ENCODE peak calls at places on chromosomes 7 and 10, in four cellular contexts. One of them, this sample, is unnamed.

GRCh38 chr7:4683884-4684565 is 1.9 kb downstream of the FOXK1 start:
- DNase-seq in Peyer's patch: peak; percentile 73
- DNase-seq in IMR-90: peak; percentile 87
- DNase-seq in CD8-positive, alpha-beta memory T cell: peak; percentile 24
- DNase-seq in this sample: no peak

GRCh38 chr10:42304341-42304740 is 334.0 kb downstream of the ZNF33B start:
- DNase-seq in Peyer's patch: no peak
- DNase-seq in IMR-90: peak; percentile 61
- DNase-seq in CD8-positive, alpha-beta memory T cell: no peak
- DNase-seq in this sample: no peak

GRCh38 chr10:81018898-81019890 is 481.5 kb downstream of the SH2D4B start:
- DNase-seq in Peyer's patch: no peak
- DNase-seq in IMR-90: peak; percentile 19
- DNase-seq in CD8-positive, alpha-beta memory T cell: no peak
- DNase-seq in this sample: no peak

GRCh38 chr7:26457702-26458327 is 166.2 kb downstream of the SNX10 start:
- DNase-seq in Peyer's patch: no peak
- DNase-seq in IMR-90: no peak
- DNase-seq in CD8-positive, alpha-beta memory T cell: no peak
- DNase-seq in this sample: no peak

GRCh38 chr7:34425631-34426384 is 232.2 kb upstream of the NPSR1 start:
- DNase-seq in Peyer's patch: no peak
- DNase-seq in IMR-90: no peak
- DNase-seq in CD8-positive, alpha-beta memory T cell: no peak
- DNase-seq in this sample: no peak

GRCh38 chr7:86848226-86848625 is 204.5 kb downstream of the GRM3 start:
- DNase-seq in Peyer's patch: no peak
- DNase-seq in IMR-90: no peak
- DNase-seq in CD8-positive, alpha-beta memory T cell: no peak
- DNase-seq in this sample: no peak

GRCh38 chr7:151796091-151796870 is 80.6 kb downstream of the PRKAG2 start:
- DNase-seq in Peyer's patch: peak; percentile 83
- DNase-seq in IMR-90: peak; percentile 15
- DNase-seq in CD8-positive, alpha-beta memory T cell: no peak
- DNase-seq in this sample: no peak

GRCh38 chr7:39133088-39133487 is 155.4 kb downstream of the POU6F2 start:
- DNase-seq in Peyer's patch: no peak
- DNase-seq in IMR-90: no peak
- DNase-seq in CD8-positive, alpha-beta memory T cell: no peak
- DNase-seq in this sample: no peak

GRCh38 chr10:67722113-67722512 is 26.1 kb upstream of the CTNNA3 start:
- DNase-seq in Peyer's patch: no peak
- DNase-seq in IMR-90: no peak
- DNase-seq in CD8-positive, alpha-beta memory T cell: no peak
- DNase-seq in this sample: no peak

GRCh38 chr7:38975944-38976392 is 1.7 kb upstream of the POU6F2 start:
- DNase-seq in Peyer's patch: no peak
- DNase-seq in IMR-90: no peak
- DNase-seq in CD8-positive, alpha-beta memory T cell: no peak
- DNase-seq in this sample: no peak

GRCh38 chr7:26100940-26101339 is 51.1 kb upstream of the NFE2L3 start:
- DNase-seq in Peyer's patch: no peak
- DNase-seq in IMR-90: no peak
- DNase-seq in CD8-positive, alpha-beta memory T cell: no peak
- DNase-seq in this sample: no peak

GRCh38 chr7:116495737-116496136 is 3.8 kb upstream of the CAV2 start:
- DNase-seq in Peyer's patch: no peak
- DNase-seq in IMR-90: peak; percentile 35
- DNase-seq in CD8-positive, alpha-beta memory T cell: no peak
- DNase-seq in this sample: no peak

GRCh38 chr10:113399051-113399450 is 153.8 kb upstream of the HABP2 start:
- DNase-seq in Peyer's patch: no peak
- DNase-seq in IMR-90: no peak
- DNase-seq in CD8-positive, alpha-beta memory T cell: no peak
- DNase-seq in this sample: no peak

GRCh38 chr10:63383141-63383540 is 82.6 kb downstream of the JMJD1C start:
- DNase-seq in Peyer's patch: no peak
- DNase-seq in IMR-90: peak; percentile 18
- DNase-seq in CD8-positive, alpha-beta memory T cell: no peak
- DNase-seq in this sample: no peak

GRCh38 chr10:110058215-110058614 is 50.4 kb downstream of the ADD3 start:
- DNase-seq in Peyer's patch: no peak
- DNase-seq in IMR-90: no peak
- DNase-seq in CD8-positive, alpha-beta memory T cell: no peak
- DNase-seq in this sample: no peak

GRCh38 chr7:79317728-79318127 is 135.7 kb downstream of the MAGI2 start:
- DNase-seq in Peyer's patch: no peak
- DNase-seq in IMR-90: peak; percentile 97
- DNase-seq in CD8-positive, alpha-beta memory T cell: no peak
- DNase-seq in this sample: no peak

GRCh38 chr10:74831518-74832120 is 5.2 kb downstream of the KAT6B start:
- DNase-seq in Peyer's patch: no peak
- DNase-seq in IMR-90: no peak
- DNase-seq in CD8-positive, alpha-beta memory T cell: no peak
- DNase-seq in this sample: no peak

GRCh38 chr10:51986531-51986930 is 287.1 kb upstream of the CSTF2T start:
- DNase-seq in Peyer's patch: no peak
- DNase-seq in IMR-90: no peak
- DNase-seq in CD8-positive, alpha-beta memory T cell: no peak
- DNase-seq in this sample: no peak

GRCh38 chr7:159010411-159010810 is 134.3 kb downstream of the VIPR2 start:
- DNase-seq in Peyer's patch: no peak
- DNase-seq in IMR-90: no peak
- DNase-seq in CD8-positive, alpha-beta memory T cell: no peak
- DNase-seq in this sample: no peak

GRCh38 chr10:86955501-86956194 is 1.8 kb downstream of the MMRN2 start:
- DNase-seq in Peyer's patch: no peak
- DNase-seq in IMR-90: no peak
- DNase-seq in CD8-positive, alpha-beta memory T cell: no peak
- DNase-seq in this sample: no peak

GRCh38 chr10:132417957-132418441 is 21.0 kb downstream of the PWWP2B start:
- DNase-seq in Peyer's patch: peak; percentile 83
- DNase-seq in IMR-90: no peak
- DNase-seq in CD8-positive, alpha-beta memory T cell: no peak
- DNase-seq in this sample: no peak

GRCh38 chr10:75388082-75388481 is 13.5 kb downstream of the ZNF503 start:
- DNase-seq in Peyer's patch: no peak
- DNase-seq in IMR-90: no peak
- DNase-seq in CD8-positive, alpha-beta memory T cell: no peak
- DNase-seq in this sample: no peak

GRCh38 chr7:116393654-116394053 is 105.9 kb upstream of the CAV2 start:
- DNase-seq in Peyer's patch: no peak
- DNase-seq in IMR-90: peak; percentile 49
- DNase-seq in CD8-positive, alpha-beta memory T cell: no peak
- DNase-seq in this sample: no peak

GRCh38 chr10:87863102-87863943 is at the start of the genes KLLN and PTEN:
- DNase-seq in Peyer's patch: peak; percentile 95
- DNase-seq in IMR-90: peak; percentile 91
- DNase-seq in CD8-positive, alpha-beta memory T cell: peak; percentile 77
- DNase-seq in this sample: peak; percentile 92

GRCh38 chr10:69320521-69320920 is 42.2 kb downstream of the HK1 start:
- DNase-seq in Peyer's patch: no peak
- DNase-seq in IMR-90: no peak
- DNase-seq in CD8-positive, alpha-beta memory T cell: no peak
- DNase-seq in this sample: no peak
- H3K4me3 ChIP-seq in Peyer's patch: peak overlapping the region; percentile 95
- H3K4me3 ChIP-seq in IMR-90: no peak overlapping the region
- H3K4me3 ChIP-seq in CD8-positive, alpha-beta memory T cell: peak overlapping the region; percentile 92
- H3K4me3 ChIP-seq in this sample: peak overlapping the region; percentile 100

DNA sequence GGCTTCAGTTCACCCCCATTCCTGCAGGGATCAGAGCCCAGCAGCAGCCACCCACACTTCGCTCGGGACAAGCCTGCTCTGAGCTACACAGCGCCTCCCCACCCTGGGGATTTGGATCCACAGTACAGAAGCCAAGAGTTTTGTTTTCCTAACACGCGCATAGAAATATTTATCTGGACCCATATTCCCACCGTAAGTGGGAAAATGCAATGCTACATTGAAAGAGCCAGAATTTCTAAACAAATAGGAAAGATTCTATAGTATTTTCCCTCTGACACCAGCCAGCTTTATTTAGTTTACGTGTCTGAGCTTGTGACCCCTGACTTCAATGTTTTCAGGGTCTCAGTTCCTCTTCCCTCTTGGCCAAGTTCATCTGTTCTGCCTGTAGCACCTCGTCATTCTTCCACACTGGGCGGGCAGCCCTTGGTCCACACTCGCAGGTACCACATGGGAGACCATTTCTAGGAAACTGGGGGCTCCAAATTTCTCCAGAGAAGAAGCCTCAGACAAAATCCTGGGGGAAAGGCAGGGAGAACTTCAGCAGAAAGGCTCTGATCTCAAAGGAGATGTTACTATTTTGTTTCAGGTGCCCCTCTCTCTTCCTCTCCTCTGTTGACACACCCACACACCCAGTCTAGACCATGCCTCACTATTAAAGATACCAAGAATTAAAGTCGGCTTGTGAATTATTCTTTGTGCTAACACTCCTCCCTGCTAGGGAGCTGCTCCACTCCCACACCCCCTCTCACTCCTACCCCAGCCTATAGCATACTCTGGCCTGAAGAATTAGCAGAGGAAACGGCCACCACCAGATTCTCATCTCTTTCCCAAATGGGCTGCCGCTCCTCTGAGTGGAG is 116.0 kb upstream of the PCGF5 start:
- DNase-seq in Peyer's patch: no peak
- DNase-seq in IMR-90: no peak
- DNase-seq in CD8-positive, alpha-beta memory T cell: no peak
- DNase-seq in this sample: no peak
- H3K4me3 ChIP-seq in Peyer's patch: no peak overlapping the region
- H3K4me3 ChIP-seq in IMR-90: no peak overlapping the region
- H3K4me3 ChIP-seq in CD8-positive, alpha-beta memory T cell: no peak overlapping the region
- H3K4me3 ChIP-seq in this sample: no peak overlapping the region

DNA sequence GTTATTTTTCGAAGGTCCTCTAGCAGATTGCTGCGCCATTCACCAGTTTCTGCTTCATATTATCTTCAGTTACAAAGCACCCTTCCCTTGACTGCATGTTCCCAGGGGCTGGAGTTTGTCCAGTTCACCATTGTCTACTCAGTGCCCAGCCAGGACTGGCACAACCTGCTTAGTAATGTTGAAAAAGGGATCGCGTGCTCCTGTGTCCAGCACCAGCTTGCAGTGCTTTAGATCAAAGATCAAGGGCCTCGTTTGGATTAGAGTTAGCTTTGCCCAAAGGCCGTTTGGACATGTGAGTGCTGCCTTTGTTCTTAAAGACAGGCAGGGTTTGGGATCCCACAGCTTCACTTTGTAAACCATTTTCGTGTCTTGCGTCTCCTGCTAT is 867 bp downstream of the ATP6V0E2 start:
- DNase-seq in Peyer's patch: no peak
- DNase-seq in IMR-90: no peak
- DNase-seq in CD8-positive, alpha-beta memory T cell: no peak
- DNase-seq in this sample: no peak
- H3K4me3 ChIP-seq in Peyer's patch: peak overlapping the region; percentile 75
- H3K4me3 ChIP-seq in IMR-90: no peak overlapping the region
- H3K4me3 ChIP-seq in CD8-positive, alpha-beta memory T cell: peak overlapping the region; percentile 77
- H3K4me3 ChIP-seq in this sample: peak overlapping the region; percentile 86

GRCh38 chr7:107181172-107181571 is 12.4 kb downstream of the HBP1 start:
- DNase-seq in Peyer's patch: no peak
- DNase-seq in IMR-90: no peak
- DNase-seq in CD8-positive, alpha-beta memory T cell: no peak
- DNase-seq in this sample: no peak

GRCh38 chr7:107187774-107188173 is 19.0 kb downstream of the HBP1 start:
- DNase-seq in Peyer's patch: no peak
- DNase-seq in IMR-90: no peak
- DNase-seq in CD8-positive, alpha-beta memory T cell: no peak
- DNase-seq in this sample: no peak

GRCh38 chr7:107190090-107190489 is 21.3 kb downstream of the HBP1 start:
- DNase-seq in Peyer's patch: no peak
- DNase-seq in IMR-90: no peak
- DNase-seq in CD8-positive, alpha-beta memory T cell: no peak
- DNase-seq in this sample: no peak

GRCh38 chr7:107185716-107186115 is 16.9 kb downstream of the HBP1 start:
- DNase-seq in Peyer's patch: no peak
- DNase-seq in IMR-90: peak; percentile 69
- DNase-seq in CD8-positive, alpha-beta memory T cell: no peak
- DNase-seq in this sample: no peak

DNA sequence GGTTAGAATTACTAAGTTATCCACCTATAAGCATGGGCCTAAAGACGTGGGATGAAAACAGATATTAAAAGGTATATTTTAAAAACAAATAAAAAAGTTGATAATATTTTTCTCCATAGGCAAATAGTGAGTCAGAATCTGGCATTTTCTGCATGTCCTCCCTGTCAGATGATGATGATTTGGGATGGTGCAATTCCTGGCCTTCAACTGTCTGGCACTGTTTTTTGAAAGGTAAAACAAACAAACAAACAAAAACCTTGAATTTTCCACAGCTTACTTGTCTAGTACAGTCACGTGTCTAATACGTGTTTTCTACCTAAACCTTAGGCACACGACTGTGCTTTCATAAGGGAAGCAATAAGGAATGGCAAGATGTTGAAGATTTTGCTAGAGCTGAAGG is 17.4 kb downstream of the HBP1 start:
- DNase-seq in Peyer's patch: no peak
- DNase-seq in IMR-90: no peak
- DNase-seq in CD8-positive, alpha-beta memory T cell: no peak
- DNase-seq in this sample: no peak
- H3K4me3 ChIP-seq in Peyer's patch: no peak overlapping the region
- H3K4me3 ChIP-seq in IMR-90: no peak overlapping the region
- H3K4me3 ChIP-seq in CD8-positive, alpha-beta memory T cell: no peak overlapping the region
- H3K4me3 ChIP-seq in this sample: no peak overlapping the region

GRCh38 chr10:97503413-97503812 is 4.7 kb downstream of the UBTD1 start:
- DNase-seq in Peyer's patch: no peak
- DNase-seq in IMR-90: no peak
- DNase-seq in CD8-positive, alpha-beta memory T cell: no peak
- DNase-seq in this sample: no peak

GRCh38 chr10:97500297-97500575 is 1.5 kb downstream of the UBTD1 start:
- DNase-seq in Peyer's patch: no peak
- DNase-seq in IMR-90: no peak
- DNase-seq in CD8-positive, alpha-beta memory T cell: no peak
- DNase-seq in this sample: no peak

GRCh38 chr10:97505152-97505551 is 6.4 kb downstream of the UBTD1 start:
- DNase-seq in Peyer's patch: no peak
- DNase-seq in IMR-90: no peak
- DNase-seq in CD8-positive, alpha-beta memory T cell: no peak
- DNase-seq in this sample: no peak

GRCh38 chr10:97499561-97500296 is 1.0 kb downstream of the UBTD1 start:
- DNase-seq in Peyer's patch: peak; percentile 71
- DNase-seq in IMR-90: peak; percentile 55
- DNase-seq in CD8-positive, alpha-beta memory T cell: no peak
- DNase-seq in this sample: peak; percentile 83

GRCh38 chr10:97502916-97503315 is 4.2 kb downstream of the UBTD1 start:
- DNase-seq in Peyer's patch: no peak
- DNase-seq in IMR-90: no peak
- DNase-seq in CD8-positive, alpha-beta memory T cell: no peak
- DNase-seq in this sample: no peak
- H3K4me3 ChIP-seq in Peyer's patch: no peak overlapping the region
- H3K4me3 ChIP-seq in IMR-90: no peak overlapping the region
- H3K4me3 ChIP-seq in CD8-positive, alpha-beta memory T cell: no peak overlapping the region
- H3K4me3 ChIP-seq in this sample: no peak overlapping the region